ENCODE peak calls at places on chromosomes 2 and 18, in four cellular contexts. I is dorsolateral prefrontal cortex, S is neuronal stem cell, P is WERI-Rb-1. G is an unnamed sample.

GRCh38 chr2:217937446-217937845 is 65.3 kb downstream of the TNS1 start:
- DNase-seq in I (no peak), S (no peak), P (peak; percentile 49), G (peak; percentile 72)

GRCh38 chr2:201852878-201853415 is 46.6 kb downstream of the CDK15 start:
- DNase-seq in I (no peak), S (no peak), P (no peak), G (no peak)

GRCh38 chr2:3703741-3704355 is 473 bp downstream of the DCDC2C start:
- DNase-seq in I (no peak), S (no peak), P (no peak), G (no peak)

GRCh38 chr18:44518091-44518490 is 162.6 kb upstream of the SETBP1 start:
- DNase-seq in I (no peak), S (no peak), P (no peak), G (no peak)

GRCh38 chr2:235893129-235893698 is 275.0 kb downstream of the GBX2 start:
- DNase-seq in I (no peak), S (no peak), P (no peak), G (no peak)

GRCh38 chr2:160076239-160076638 is 13.8 kb upstream of the PLA2R1 start:
- DNase-seq in I (no peak), S (no peak), P (no peak), G (no peak)

GRCh38 chr2:210586381-210586780 is 30.0 kb downstream of the CPS1 start:
- DNase-seq in I (no peak), S (no peak), P (no peak), G (no peak)

GRCh38 chr2:20300656-20301055 is 50.0 kb downstream of the PUM2 start:
- DNase-seq in I (no peak), S (no peak), P (no peak), G (no peak)

GRCh38 chr2:199932312-199932855 is 21.3 kb downstream of the C2orf69 start:
- DNase-seq in I (peak; percentile 80), S (no peak), P (no peak), G (no peak)

GRCh38 chr2:108271691-108272253 is 16.9 kb upstream of the SULT1C2 start:
- DNase-seq in I (no peak), S (no peak), P (no peak), G (no peak)

GRCh38 chr2:218465987-218466633 is 47.2 kb downstream of the VIL1 start:
- DNase-seq in I (no peak), S (no peak), P (no peak), G (no peak)

GRCh38 chr18:49534846-49535601 is 26.8 kb upstream of the LIPG start:
- DNase-seq in I (no peak), S (no peak), P (no peak), G (no peak)

GRCh38 chr18:75106746-75107145 is 102.2 kb downstream of the PTGR3 start:
- DNase-seq in I (no peak), S (no peak), P (no peak), G (no peak)

GRCh38 chr2:120525056-120526046 is 179.4 kb downstream of the INHBB start:
- DNase-seq in I (no peak), S (no peak), P (no peak), G (peak; percentile 67)

GRCh38 chr2:134406311-134406710 is 152.4 kb downstream of the MGAT5 start:
- DNase-seq in I (no peak), S (no peak), P (no peak), G (no peak)

GRCh38 chr2:169819106-169819505 is 5.6 kb downstream of the METTL5 start:
- DNase-seq in I (no peak), S (no peak), P (no peak), G (no peak)

GRCh38 chr2:228657807-228658402 is 476.4 kb upstream of the SPHKAP start:
- DNase-seq in I (no peak), S (no peak), P (no peak), G (peak; percentile 6)

GRCh38 chr2:232117413-232117812 is 155.9 kb downstream of the DIS3L2 start:
- DNase-seq in I (no peak), S (no peak), P (peak; percentile 12), G (peak; percentile 27)

GRCh38 chr2:152189622-152190495 is 14.3 kb upstream of the STAM2 start:
- DNase-seq in I (no peak), S (peak; percentile 36), P (peak; percentile 33), G (no peak)

GRCh38 chr2:61431345-61431744 is 39.5 kb downstream of the USP34 start:
- DNase-seq in I (no peak), S (no peak), P (peak; percentile 44), G (no peak)

GRCh38 chr18:38751211-38751610 is 1185.6 kb upstream of the CELF4 start:
- DNase-seq in I (no peak), S (no peak), P (no peak), G (no peak)

GRCh38 chr2:8477511-8478132 is 204.2 kb upstream of the ID2 start:
- DNase-seq in I (no peak), S (no peak), P (no peak), G (no peak)

GRCh38 chr2:73984203-73984921 is at the start of gene TET3:
- DNase-seq in I (peak; percentile 46), S (no peak), P (peak; percentile 74), G (peak; percentile 92)

GRCh38 chr2:164335128-164335527 is 286.2 kb downstream of the GRB14 start:
- DNase-seq in I (no peak), S (no peak), P (no peak), G (peak; percentile 11)

GRCh38 chr2:161992526-161992925 is 81.5 kb downstream of the DPP4 start:
- DNase-seq in I (no peak), S (no peak), P (no peak), G (no peak)

GRCh38 chr2:147487286-147487979 is 357.4 kb upstream of the ACVR2A start:
- DNase-seq in I (no peak), S (no peak), P (no peak), G (no peak)

GRCh38 chr2:160062283-160063005 is at the start of gene PLA2R1:
- DNase-seq in I (peak; percentile 46), S (peak; percentile 51), P (no peak), G (peak; percentile 86)

GRCh38 chr2:238238311-238238765 is 1.5 kb downstream of the HES6 start:
- DNase-seq in I (no peak), S (no peak), P (no peak), G (peak; percentile 50)

GRCh38 chr2:200635251-200635650 is 49.4 kb downstream of the AOX1 start:
- DNase-seq in I (no peak), S (no peak), P (no peak), G (no peak)

GRCh38 chr2:182144039-182144779 is 158.6 kb downstream of the PPP1R1C start:
- DNase-seq in I (no peak), S (no peak), P (no peak), G (no peak)

GRCh38 chr2:191478754-191479679 is 198.9 kb upstream of the NABP1 start:
- DNase-seq in I (no peak), S (peak; percentile 53), P (peak; percentile 79), G (no peak)

DNA sequence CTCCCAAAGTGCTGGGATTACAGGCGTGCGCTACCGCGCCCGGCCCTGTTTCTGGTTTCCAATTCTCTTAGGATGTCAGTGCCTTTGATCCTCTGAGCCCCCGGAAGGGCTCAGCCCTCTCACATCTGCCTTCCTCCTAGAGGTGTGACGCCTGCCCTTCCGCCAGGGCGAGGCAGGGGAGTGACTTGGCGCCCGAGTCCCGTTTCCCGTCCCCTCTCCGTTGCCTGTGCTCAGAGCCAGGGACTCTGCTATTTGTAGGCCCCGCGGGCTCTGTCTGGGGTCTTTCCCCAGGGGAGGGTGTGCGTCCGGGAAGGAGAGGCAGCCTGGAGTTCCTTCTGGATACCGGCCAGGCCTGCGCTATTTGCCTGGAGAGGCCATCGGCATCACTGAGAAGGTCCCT is 103.8 kb upstream of the TAF1B start:
- DNase-seq in I (no peak), S (no peak), P (no peak), G (no peak)
- H3K4me3 ChIP-seq in I (peak overlapping the region; percentile 37), S (no peak overlapping the region), P (no peak overlapping the region), G (no peak overlapping the region)

GRCh38 chr18:10571537-10571936 is 45.7 kb downstream of the NAPG start:
- DNase-seq in I (no peak), S (no peak), P (no peak), G (no peak)
- H3K4me3 ChIP-seq in I (no peak overlapping the region), S (no peak overlapping the region), P (no peak overlapping the region), G (no peak overlapping the region)

GRCh38 chr2:176122266-176122632 is 270 bp upstream of the HOXD9 start:
- DNase-seq in I (no peak), S (no peak), P (no peak), G (peak; percentile 87)

GRCh38 chr2:176122633-176123482 is at the start of gene HOXD9:
- DNase-seq in I (no peak), S (no peak), P (peak; percentile 61), G (peak; percentile 86)

GRCh38 chr2:176123847-176124273 is 1.3 kb downstream of the HOXD9 start:
- DNase-seq in I (no peak), S (no peak), P (no peak), G (no peak)

GRCh38 chr2:176124358-176125214 is 2.1 kb downstream of the HOXD9 start:
- DNase-seq in I (no peak), S (no peak), P (no peak), G (peak; percentile 52)

GRCh38 chr2:176123483-176123843 is 944 bp downstream of the HOXD9 start:
- DNase-seq in I (no peak), S (no peak), P (no peak), G (no peak)
- H3K4me3 ChIP-seq in I (no peak overlapping the region), S (no peak overlapping the region), P (peak overlapping the region; percentile 44), G (no peak overlapping the region)

GRCh38 chr2:69797836-69798465 is 31.5 kb upstream of the GMCL1 start:
- DNase-seq in I (no peak), S (no peak), P (no peak), G (no peak)

GRCh38 chr2:69797235-69797634 is 32.2 kb upstream of the GMCL1 start:
- DNase-seq in I (no peak), S (no peak), P (no peak), G (no peak)

GRCh38 chr2:69798909-69799526 is 30.4 kb upstream of the GMCL1 start:
- DNase-seq in I (no peak), S (no peak), P (no peak), G (no peak)

GRCh38 chr2:69796199-69796598 is 33.3 kb upstream of the GMCL1 start:
- DNase-seq in I (no peak), S (no peak), P (no peak), G (no peak)

GRCh38 chr2:69798466-69798908 is 31.0 kb upstream of the GMCL1 start:
- DNase-seq in I (no peak), S (no peak), P (no peak), G (no peak)
- H3K4me3 ChIP-seq in I (peak overlapping the region; percentile 37), S (no peak overlapping the region), P (no peak overlapping the region), G (peak overlapping the region; percentile 12)